ENCODE peak calls at places on chromosomes 7 and 10, in five cellular contexts. One of them, this sample, is unnamed.
A peak's percentile ranks its signal among the peaks of the same experiment; 100 is the strongest.

GRCh38 chr10:11756766-11757315 is 14.7 kb downstream of the ECHDC3 start:
- DNase-seq in breast epithelium: no peak
- DNase-seq in mammary epithelial cell: no peak
- DNase-seq in uterus: no peak
- DNase-seq in H1: no peak
- DNase-seq in this sample: no peak

GRCh38 chr7:158723714-158724385 is 19.2 kb upstream of the NCAPG2 start:
- DNase-seq in breast epithelium: no peak
- DNase-seq in mammary epithelial cell: no peak
- DNase-seq in uterus: no peak
- DNase-seq in H1: peak; percentile 42
- DNase-seq in this sample: no peak

GRCh38 chr7:32506266-32507054 is 11.2 kb downstream of the AVL9 start:
- DNase-seq in breast epithelium: no peak
- DNase-seq in mammary epithelial cell: peak; percentile 92
- DNase-seq in uterus: no peak
- DNase-seq in H1: no peak
- DNase-seq in this sample: no peak

GRCh38 chr7:45131891-45132290 is 20.4 kb upstream of the TBRG4 start:
- DNase-seq in breast epithelium: no peak
- DNase-seq in mammary epithelial cell: no peak
- DNase-seq in uterus: no peak
- DNase-seq in H1: no peak
- DNase-seq in this sample: no peak

GRCh38 chr7:78924581-78924980 is 528.9 kb downstream of the MAGI2 start:
- DNase-seq in breast epithelium: no peak
- DNase-seq in mammary epithelial cell: peak; percentile 4
- DNase-seq in uterus: no peak
- DNase-seq in H1: no peak
- DNase-seq in this sample: no peak

GRCh38 chr10:109156396-109156795 is 766.9 kb downstream of the XPNPEP1 start:
- DNase-seq in breast epithelium: no peak
- DNase-seq in mammary epithelial cell: no peak
- DNase-seq in uterus: no peak
- DNase-seq in H1: no peak
- DNase-seq in this sample: no peak

GRCh38 chr7:99953649-99954048 is 22.2 kb downstream of the AZGP1 start:
- DNase-seq in breast epithelium: peak; percentile 91
- DNase-seq in mammary epithelial cell: peak; percentile 57
- DNase-seq in uterus: no peak
- DNase-seq in H1: no peak
- DNase-seq in this sample: peak; percentile 62

GRCh38 chr10:89954787-89955566 is 253.6 kb downstream of the KIF20B start:
- DNase-seq in breast epithelium: no peak
- DNase-seq in mammary epithelial cell: no peak
- DNase-seq in uterus: no peak
- DNase-seq in H1: no peak
- DNase-seq in this sample: no peak

GRCh38 chr7:44324204-44325126 is 929 bp downstream of the CAMK2B start:
- DNase-seq in breast epithelium: no peak
- DNase-seq in mammary epithelial cell: no peak
- DNase-seq in uterus: no peak
- DNase-seq in H1: peak; percentile 58
- DNase-seq in this sample: peak; percentile 55

GRCh38 chr7:133846203-133846945 is 280.8 kb upstream of the LRGUK start:
- DNase-seq in breast epithelium: no peak
- DNase-seq in mammary epithelial cell: no peak
- DNase-seq in uterus: no peak
- DNase-seq in H1: no peak
- DNase-seq in this sample: no peak

GRCh38 chr7:35482231-35482630 is 212.7 kb downstream of the HERPUD2 start:
- DNase-seq in breast epithelium: no peak
- DNase-seq in mammary epithelial cell: no peak
- DNase-seq in uterus: no peak
- DNase-seq in H1: no peak
- DNase-seq in this sample: no peak

GRCh38 chr10:7170626-7171322 is 240.1 kb downstream of the SFMBT2 start:
- DNase-seq in breast epithelium: no peak
- DNase-seq in mammary epithelial cell: no peak
- DNase-seq in uterus: no peak
- DNase-seq in H1: no peak
- DNase-seq in this sample: no peak

GRCh38 chr7:156191090-156191489 is 378.8 kb upstream of the SHH start:
- DNase-seq in breast epithelium: no peak
- DNase-seq in mammary epithelial cell: no peak
- DNase-seq in uterus: no peak
- DNase-seq in H1: no peak
- DNase-seq in this sample: no peak

GRCh38 chr10:111034598-111035310 is 42.1 kb upstream of the ADRA2A start:
- DNase-seq in breast epithelium: no peak
- DNase-seq in mammary epithelial cell: no peak
- DNase-seq in uterus: no peak
- DNase-seq in H1: no peak
- DNase-seq in this sample: no peak

GRCh38 chr10:75742355-75742754 is 310.9 kb downstream of the LRMDA start:
- DNase-seq in breast epithelium: no peak
- DNase-seq in mammary epithelial cell: no peak
- DNase-seq in uterus: no peak
- DNase-seq in H1: no peak
- DNase-seq in this sample: no peak

GRCh38 chr7:141660259-141660658 is 41.7 kb downstream of the DENND11 start:
- DNase-seq in breast epithelium: no peak
- DNase-seq in mammary epithelial cell: no peak
- DNase-seq in uterus: no peak
- DNase-seq in H1: no peak
- DNase-seq in this sample: no peak

GRCh38 chr10:35739998-35740397 is 97.9 kb upstream of the FZD8 start:
- DNase-seq in breast epithelium: no peak
- DNase-seq in mammary epithelial cell: peak; percentile 32
- DNase-seq in uterus: no peak
- DNase-seq in H1: no peak
- DNase-seq in this sample: no peak

GRCh38 chr10:12708921-12709320 is 292.6 kb downstream of the CCDC3 start:
- DNase-seq in breast epithelium: no peak
- DNase-seq in mammary epithelial cell: no peak
- DNase-seq in uterus: no peak
- DNase-seq in H1: no peak
- DNase-seq in this sample: no peak

GRCh38 chr10:44828515-44829142 is 82.5 kb upstream of the TMEM72 start:
- DNase-seq in breast epithelium: no peak
- DNase-seq in mammary epithelial cell: no peak
- DNase-seq in uterus: no peak
- DNase-seq in H1: no peak
- DNase-seq in this sample: no peak

GRCh38 chr10:34206078-34206477 is 609.0 kb downstream of the PARD3 start:
- DNase-seq in breast epithelium: no peak
- DNase-seq in mammary epithelial cell: no peak
- DNase-seq in uterus: no peak
- DNase-seq in H1: no peak
- DNase-seq in this sample: no peak

GRCh38 chr7:141053626-141054025 is 20.2 kb upstream of the TMEM178B start:
- DNase-seq in breast epithelium: no peak
- DNase-seq in mammary epithelial cell: no peak
- DNase-seq in uterus: no peak
- DNase-seq in H1: no peak
- DNase-seq in this sample: no peak

GRCh38 chr7:81886211-81886764 is 116.4 kb upstream of the HGF start:
- DNase-seq in breast epithelium: no peak
- DNase-seq in mammary epithelial cell: no peak
- DNase-seq in uterus: no peak
- DNase-seq in H1: no peak
- DNase-seq in this sample: no peak

GRCh38 chr7:133763241-133763640 is 363.9 kb upstream of the LRGUK start:
- DNase-seq in breast epithelium: no peak
- DNase-seq in mammary epithelial cell: no peak
- DNase-seq in uterus: no peak
- DNase-seq in H1: no peak
- DNase-seq in this sample: no peak

GRCh38 chr10:97422921-97423420 is 3.0 kb upstream of the PGAM1 start:
- DNase-seq in breast epithelium: no peak
- DNase-seq in mammary epithelial cell: peak; percentile 87
- DNase-seq in uterus: no peak
- DNase-seq in H1: no peak
- DNase-seq in this sample: no peak

GRCh38 chr10:124022066-124022465 is 71.3 kb downstream of the CHST15 start:
- DNase-seq in breast epithelium: no peak
- DNase-seq in mammary epithelial cell: peak; percentile 75
- DNase-seq in uterus: no peak
- DNase-seq in H1: no peak
- DNase-seq in this sample: no peak

GRCh38 chr7:115410427-115410805 is 488.5 kb downstream of the MDFIC start:
- DNase-seq in breast epithelium: no peak
- DNase-seq in mammary epithelial cell: no peak
- DNase-seq in uterus: no peak
- DNase-seq in H1: no peak
- DNase-seq in this sample: no peak

GRCh38 chr10:102599565-102600327 is 44.5 kb upstream of the TRIM8 start:
- DNase-seq in breast epithelium: no peak
- DNase-seq in mammary epithelial cell: no peak
- DNase-seq in uterus: no peak
- DNase-seq in H1: no peak
- DNase-seq in this sample: no peak
- H3K4me1 ChIP-seq in breast epithelium: no peaks in the 10 kb centered on the region
- H3K4me1 ChIP-seq in mammary epithelial cell: peaks cover 10% of the 10 kb centered on the region
- H3K4me1 ChIP-seq in uterus: no peaks in the 10 kb centered on the region
- H3K4me1 ChIP-seq in H1: no peaks in the 10 kb centered on the region
- H3K4me1 ChIP-seq in this sample: peaks cover 88% of the 10 kb centered on the region

GRCh38 chr10:865924-866576 is 65.5 kb downstream of the LARP4B start:
- DNase-seq in breast epithelium: no peak
- DNase-seq in mammary epithelial cell: no peak
- DNase-seq in uterus: no peak
- DNase-seq in H1: no peak
- DNase-seq in this sample: no peak

GRCh38 chr10:869171-869570 is 62.3 kb downstream of the LARP4B start:
- DNase-seq in breast epithelium: no peak
- DNase-seq in mammary epithelial cell: no peak
- DNase-seq in uterus: no peak
- DNase-seq in H1: no peak
- DNase-seq in this sample: no peak

GRCh38 chr10:867807-868206 is 63.7 kb downstream of the LARP4B start:
- DNase-seq in breast epithelium: no peak
- DNase-seq in mammary epithelial cell: no peak
- DNase-seq in uterus: no peak
- DNase-seq in H1: no peak
- DNase-seq in this sample: no peak

GRCh38 chr10:866577-866941 is 64.9 kb downstream of the LARP4B start:
- DNase-seq in breast epithelium: no peak
- DNase-seq in mammary epithelial cell: no peak
- DNase-seq in uterus: no peak
- DNase-seq in H1: no peak
- DNase-seq in this sample: no peak

DNA sequence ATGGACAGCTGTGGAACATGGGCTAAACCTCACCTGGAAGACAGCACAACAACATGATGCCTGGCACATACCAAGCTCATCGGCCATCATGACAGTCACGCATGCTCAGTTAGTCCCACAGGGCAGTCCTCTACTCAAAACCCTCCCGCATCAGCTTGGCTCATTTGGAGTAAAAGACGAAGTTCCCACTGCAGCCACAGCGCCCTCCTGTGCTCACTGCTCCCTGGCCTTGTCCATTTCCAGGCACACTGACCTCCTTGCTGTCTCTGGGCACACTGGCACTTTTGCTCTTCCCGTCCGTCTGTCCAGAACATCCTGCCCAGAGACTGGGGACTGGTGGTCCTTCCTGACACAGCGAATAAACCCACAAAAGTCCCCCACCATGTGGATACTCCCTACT is 66.2 kb downstream of the LARP4B start:
- DNase-seq in breast epithelium: no peak
- DNase-seq in mammary epithelial cell: no peak
- DNase-seq in uterus: no peak
- DNase-seq in H1: peak; percentile 57
- DNase-seq in this sample: no peak
- H3K4me1 ChIP-seq in breast epithelium: no peaks in the 10 kb centered on the region
- H3K4me1 ChIP-seq in mammary epithelial cell: no peaks in the 10 kb centered on the region
- H3K4me1 ChIP-seq in uterus: no peaks in the 10 kb centered on the region
- H3K4me1 ChIP-seq in H1: no peaks in the 10 kb centered on the region
- H3K4me1 ChIP-seq in this sample: peaks cover 44% of the 10 kb centered on the region

DNA sequence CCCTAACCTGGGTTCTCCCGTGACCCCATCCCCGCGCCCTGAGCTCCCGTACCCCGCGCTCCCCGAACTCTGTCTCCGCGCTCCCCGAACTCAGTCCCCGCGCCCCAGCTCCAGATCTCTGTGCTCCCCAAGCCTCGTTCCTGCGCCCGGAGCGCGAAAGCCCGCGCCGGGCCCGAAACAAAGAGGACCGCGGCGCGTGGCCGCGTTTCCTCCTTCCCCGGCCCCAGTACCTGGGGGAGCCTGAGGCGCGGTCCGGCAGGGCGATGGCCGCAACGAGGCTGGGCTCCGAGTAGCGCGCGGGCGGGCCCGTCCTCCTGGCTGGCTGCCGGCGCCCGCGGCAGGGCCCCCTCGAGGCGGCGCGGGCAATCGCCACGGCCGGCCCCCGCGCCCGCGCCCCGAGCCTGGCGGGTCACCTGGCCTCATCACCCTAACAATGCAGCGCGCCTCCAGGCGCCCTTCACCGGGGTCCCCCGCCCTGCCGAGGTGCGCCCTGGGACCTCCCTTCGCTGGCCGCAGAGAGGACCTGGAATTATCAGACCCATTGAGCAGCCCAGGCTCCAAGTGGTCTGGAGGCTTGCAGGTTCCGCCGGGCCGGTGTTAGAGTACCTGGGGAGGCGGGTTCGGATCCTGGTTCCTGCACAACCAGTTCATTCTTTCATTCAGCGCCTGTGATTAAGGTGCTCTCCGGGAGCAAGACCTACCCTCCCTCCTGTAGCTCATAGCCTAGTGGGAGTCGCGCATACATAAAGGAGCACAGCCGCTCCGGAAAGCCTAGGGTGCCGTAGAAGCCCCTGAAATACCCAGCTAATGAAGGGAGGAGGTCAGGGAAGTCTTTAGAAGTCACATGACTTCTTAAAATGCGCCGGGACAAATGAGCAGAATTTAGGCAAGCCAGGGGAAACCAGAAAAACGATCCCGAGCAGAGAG is at the start of gene TNS3:
- DNase-seq in breast epithelium: no peak
- DNase-seq in mammary epithelial cell: peak; percentile 47
- DNase-seq in uterus: no peak
- DNase-seq in H1: peak; percentile 78
- DNase-seq in this sample: no peak
- H3K4me1 ChIP-seq in breast epithelium: peaks cover 15% of the 10 kb centered on the region
- H3K4me1 ChIP-seq in mammary epithelial cell: peaks cover 28% of the 10 kb centered on the region
- H3K4me1 ChIP-seq in uterus: peaks cover 8% of the 10 kb centered on the region
- H3K4me1 ChIP-seq in H1: peaks cover 17% of the 10 kb centered on the region
- H3K4me1 ChIP-seq in this sample: peaks cover 27% of the 10 kb centered on the region

GRCh38 chr7:5422324-5423271 is 1.0 kb downstream of the TNRC18 start:
- DNase-seq in breast epithelium: no peak
- DNase-seq in mammary epithelial cell: no peak
- DNase-seq in uterus: peak; percentile 28
- DNase-seq in H1: peak; percentile 67
- DNase-seq in this sample: no peak
- H3K4me1 ChIP-seq in breast epithelium: peaks cover 13% of the 10 kb centered on the region
- H3K4me1 ChIP-seq in mammary epithelial cell: peaks cover 24% of the 10 kb centered on the region
- H3K4me1 ChIP-seq in uterus: peaks cover 4% of the 10 kb centered on the region
- H3K4me1 ChIP-seq in H1: peaks cover 49% of the 10 kb centered on the region
- H3K4me1 ChIP-seq in this sample: peaks cover 19% of the 10 kb centered on the region

GRCh38 chr10:99996934-99997648 is 12.7 kb downstream of the DNMBP start:
- DNase-seq in breast epithelium: no peak
- DNase-seq in mammary epithelial cell: no peak
- DNase-seq in uterus: no peak
- DNase-seq in H1: no peak
- DNase-seq in this sample: peak; percentile 50
- H3K4me1 ChIP-seq in breast epithelium: peaks cover 5% of the 10 kb centered on the region
- H3K4me1 ChIP-seq in mammary epithelial cell: peaks cover 25% of the 10 kb centered on the region
- H3K4me1 ChIP-seq in uterus: no peaks in the 10 kb centered on the region
- H3K4me1 ChIP-seq in H1: peaks cover 5% of the 10 kb centered on the region
- H3K4me1 ChIP-seq in this sample: peaks cover 73% of the 10 kb centered on the region

This sample was measured in gastrocnemius medialis.